ENCODE peak calls at places on chromosomes 6 and 20, in five cellular contexts. I is astrocyte, A is cardiac muscle cell, X is tibial artery, R is heart left ventricle. Q is an unnamed sample.

GRCh38 chr6:113182370-113183141 is 674.6 kb upstream of the MARCKS start:
- DNase-seq in I (peak; percentile 86), A (no peak), X (no peak), R (no peak), Q (peak; percentile 52)

GRCh38 chr6:127090051-127090450 is 28.4 kb upstream of the RSPO3 start:
- DNase-seq in I (no peak), A (no peak), X (no peak), R (no peak), Q (no peak)

GRCh38 chr6:51477912-51478311 is 609.5 kb downstream of the PKHD1 start:
- DNase-seq in I (no peak), A (no peak), X (no peak), R (no peak), Q (no peak)

GRCh38 chr6:3357669-3358068 is 98.9 kb downstream of the PSMG4 start:
- DNase-seq in I (no peak), A (no peak), X (no peak), R (no peak), Q (no peak)

GRCh38 chr6:37705239-37706051 is 7.8 kb upstream of the MDGA1 start:
- DNase-seq in I (peak; percentile 81), A (peak; percentile 90), X (peak; percentile 88), R (peak; percentile 87), Q (peak; percentile 52)

GRCh38 chr6:894274-894673 is 201.3 kb upstream of the EXOC2 start:
- DNase-seq in I (no peak), A (no peak), X (no peak), R (no peak), Q (no peak)

GRCh38 chr6:157713451-157714152 is 109.4 kb upstream of the SNX9 start:
- DNase-seq in I (no peak), A (peak; percentile 46), X (no peak), R (no peak), Q (no peak)

GRCh38 chr6:20875369-20875963 is 341.2 kb downstream of the CDKAL1 start:
- DNase-seq in I (peak; percentile 30), A (peak; percentile 40), X (no peak), R (no peak), Q (peak; percentile 40)

DNA sequence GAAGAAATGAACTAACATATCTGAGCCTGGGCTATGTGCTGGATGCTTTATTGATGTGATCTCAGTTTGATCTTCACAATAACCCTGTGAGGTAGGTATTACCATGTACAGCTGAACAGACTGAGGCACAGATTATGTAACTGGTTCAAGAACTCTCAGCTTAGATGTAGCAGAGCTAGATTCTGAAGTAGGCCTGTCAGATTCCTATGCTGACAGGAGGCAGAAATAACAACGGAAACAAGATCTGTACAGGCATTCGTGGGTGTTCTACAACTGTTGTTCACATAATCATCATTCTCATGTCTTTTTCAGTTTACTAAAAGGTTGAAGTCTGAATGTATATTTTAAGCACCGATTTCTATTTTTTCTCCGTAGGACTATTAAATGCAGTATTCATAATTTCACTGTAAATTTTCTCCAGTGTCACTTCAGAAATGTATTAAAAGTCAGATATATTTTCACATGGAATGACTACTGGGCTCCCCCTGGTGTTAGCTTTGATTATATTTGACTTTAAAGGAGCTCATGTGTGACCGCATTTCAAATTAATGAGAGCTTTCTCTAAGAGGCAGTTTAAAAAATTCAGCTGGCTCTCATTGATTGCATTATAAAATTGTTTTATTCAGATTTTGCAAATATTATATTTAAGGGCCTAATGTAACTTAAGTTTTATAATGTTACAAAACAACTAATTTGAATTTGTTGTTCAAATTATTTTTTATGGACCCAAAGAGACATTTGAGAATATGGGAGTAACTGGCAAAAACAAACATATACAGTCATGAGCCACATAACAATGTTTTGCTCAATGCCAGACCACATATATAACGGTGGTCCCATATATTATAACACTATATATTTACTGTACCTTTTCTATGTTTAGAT is 36.4 kb upstream of the SLC17A4 start:
- DNase-seq in I (peak; percentile 0), A (peak; percentile 63), X (no peak), R (no peak), Q (peak; percentile 32)
- TF ChIP-seq CTCF in I (peak; percentile 46), A (peak; percentile 67), X (peak; percentile 52), R (peak; percentile 55), Q (peak; percentile 29)

GRCh38 chr20:32010096-32010495 is at the start of gene CCM2L:
- DNase-seq in I (no peak), A (no peak), X (no peak), R (peak; percentile 69), Q (no peak)
- H3K4me3 ChIP-seq in I (no peak within 1 kb of the TSS), A (no peak within 1 kb of the TSS), X (peak within 1 kb of the TSS; percentile 27), R (peak within 1 kb of the TSS; percentile 49), Q (no peak within 1 kb of the TSS)

GRCh38 chr20:44803383-44803941 is 6.9 kb downstream of the RIMS4 start:
- DNase-seq in I (no peak), A (peak; percentile 67), X (no peak), R (no peak), Q (no peak)
- H3K27me3 ChIP-seq in I (peaks cover 38% of the 10 kb centered on the region), A (peaks cover 15% of the 10 kb centered on the region), X (peaks cover 49% of the 10 kb centered on the region), R (peaks cover 5% of the 10 kb centered on the region), Q (peaks cover 13% of the 10 kb centered on the region)

GRCh38 chr6:166008441-166009369 is 158.9 kb downstream of the TBXT start:
- DNase-seq in I (peak; percentile 70), A (peak; percentile 50), X (no peak), R (peak; percentile 28), Q (no peak)
- TF ChIP-seq CTCF in I (no peak), A (peak; percentile 25), X (no peak), R (no peak), Q (no peak)

GRCh38 chr20:9969626-9970025 is 65.2 kb upstream of the ANKEF1 start:
- DNase-seq in I (no peak), A (no peak), X (no peak), R (no peak), Q (peak; percentile 70)
- H3K4me3 ChIP-seq in I (no peak overlapping the region), A (no peak overlapping the region), X (no peak overlapping the region), R (no peak overlapping the region), Q (no peak overlapping the region)

DNA sequence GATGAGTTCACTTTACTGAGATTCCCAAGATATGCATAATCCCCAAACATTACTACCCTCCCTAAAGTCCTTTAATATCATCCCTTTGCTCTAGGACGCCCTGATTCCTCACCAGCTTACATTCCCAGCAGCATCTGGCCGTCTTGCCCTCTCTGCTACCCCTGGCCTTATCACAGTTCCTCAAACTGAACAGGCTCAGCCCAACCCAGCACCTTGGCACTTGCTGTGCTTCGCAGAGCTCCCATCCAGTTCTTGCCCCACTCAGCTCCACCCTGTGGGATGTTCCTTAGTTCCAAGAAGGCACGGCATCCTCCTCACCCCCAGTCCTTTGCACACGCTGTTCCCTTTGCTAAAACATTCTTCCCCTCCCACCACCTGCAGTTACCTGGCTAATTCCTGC is 347.4 kb downstream of the PREX1 start:
- DNase-seq in I (no peak), A (no peak), X (no peak), R (no peak), Q (no peak)
- H3K27me3 ChIP-seq in I (peaks cover 12% of the 10 kb centered on the region), A (no peaks in the 10 kb centered on the region), X (peaks cover 44% of the 10 kb centered on the region), R (peaks cover 8% of the 10 kb centered on the region), Q (no peaks in the 10 kb centered on the region)

DNA sequence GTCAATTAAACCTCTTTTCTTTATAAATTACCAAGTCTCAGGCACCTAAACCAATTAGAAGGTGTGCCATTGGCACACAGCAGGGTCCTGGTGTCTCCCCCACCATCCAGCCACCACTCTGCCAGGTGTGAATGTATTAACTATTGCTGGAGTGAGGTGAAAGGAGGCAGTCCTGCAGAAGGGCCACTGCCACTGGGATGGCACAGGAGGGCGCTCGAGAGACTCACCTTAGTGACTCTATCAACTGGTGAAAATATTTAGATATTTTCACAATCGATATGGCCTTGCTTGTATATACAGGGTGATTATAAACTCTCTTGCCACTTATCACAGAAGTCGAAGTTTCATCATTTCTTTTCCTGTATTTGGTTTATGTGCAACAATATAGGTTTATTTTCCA is 145.6 kb upstream of the ESR1 start:
- DNase-seq in I (no peak), A (no peak), X (no peak), R (no peak), Q (no peak)
- TF ChIP-seq CTCF in I (no peak), A (peak; percentile 33), X (no peak), R (no peak), Q (peak; percentile 35)

GRCh38 chr6:168134399-168135201 is 55.6 kb upstream of the FRMD1 start:
- DNase-seq in I (no peak), A (no peak), X (no peak), R (no peak), Q (no peak)

GRCh38 chr6:168133707-168134398 is 54.8 kb upstream of the FRMD1 start:
- DNase-seq in I (no peak), A (no peak), X (no peak), R (no peak), Q (no peak)

GRCh38 chr6:168131464-168132415 is 52.7 kb upstream of the FRMD1 start:
- DNase-seq in I (no peak), A (peak; percentile 21), X (no peak), R (no peak), Q (no peak)

GRCh38 chr6:168132531-168133184 is 53.6 kb upstream of the FRMD1 start:
- DNase-seq in I (peak; percentile 76), A (peak; percentile 68), X (no peak), R (peak; percentile 73), Q (no peak)

DNA sequence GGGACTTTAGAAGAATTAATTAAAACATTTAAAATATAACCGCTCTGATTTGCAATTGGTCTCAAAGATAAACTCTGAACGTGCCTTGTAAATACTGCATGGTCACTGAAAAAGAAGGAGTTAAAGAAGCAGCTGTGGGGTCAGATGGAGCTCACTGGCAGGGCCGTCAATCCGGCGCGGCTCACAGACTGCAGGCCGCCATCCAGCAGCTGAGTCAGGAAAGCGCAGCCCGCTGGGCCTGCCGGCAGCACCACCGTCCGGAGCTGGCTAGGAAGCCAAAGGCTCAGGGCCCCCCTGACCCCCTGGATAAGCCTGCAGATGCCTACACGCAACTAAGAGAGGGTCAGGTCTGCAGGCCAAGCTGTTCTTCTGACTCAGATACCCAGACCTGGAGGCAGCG is 54.2 kb upstream of the FRMD1 start:
- DNase-seq in I (peak; percentile 52), A (no peak), X (no peak), R (peak; percentile 61), Q (no peak)
- H3K4me3 ChIP-seq in I (peak overlapping the region; percentile 25), A (no peak overlapping the region), X (peak overlapping the region; percentile 40), R (peak overlapping the region; percentile 34), Q (no peak overlapping the region)

Q was measured in bronchial epithelial cell.